ENCODE peak calls at places on chromosome 5, in nine cellular contexts. W is fibroblast of lung; N is stimulated activated CD8-positive, alpha-beta memory T cell treated with anti-CD3 and anti-CD28 coated beads, Interleukin-12 subunit alpha, Interleukin-12 subunit beta, amount 100 ng/mL, for 1 hour; V is LoVo; P is amniotic stem cell; B is GM06990; K is H7; L is substantia nigra; D is ELR. T is an unnamed sample.

GRCh38 chr5:122858451-122858850 is 13.0 kb downstream of the SNX24 start:
- DNase-seq in B (no peak), N (no peak), L (no peak), W (peak), P (no peak), D (peak), V (peak), K (no peak), T (peak)

GRCh38 chr5:15290953-15291352 is 209.0 kb upstream of the FBXL7 start:
- DNase-seq in W (no peak), B (no peak), D (no peak), N (no peak), V (no peak), P (no peak), K (peak), L (no peak), T (peak)

GRCh38 chr5:98428806-98429205 is 344.7 kb upstream of the RGMB start:
- DNase-seq in W (peak), P (no peak), L (no peak), V (peak), B (no peak), K (no peak), N (no peak), D (peak), T (no peak)

GRCh38 chr5:165620394-165620793 is 2115.0 kb downstream of the MAT2B start:
- DNase-seq in W (peak), V (no peak), N (no peak), L (no peak), B (no peak), D (no peak), P (no peak), K (no peak), T (no peak)

GRCh38 chr5:164934039-164934438 is 1428.6 kb downstream of the MAT2B start:
- DNase-seq in K (no peak), W (no peak), D (no peak), B (no peak), V (no peak), L (no peak), P (no peak), N (no peak), T (peak)

GRCh38 chr5:98268162-98268860 is 505.2 kb upstream of the RGMB start:
- DNase-seq in K (no peak), L (no peak), B (no peak), N (no peak), P (no peak), V (no peak), D (no peak), W (no peak), T (no peak)

GRCh38 chr5:130965342-130965741 is 199.7 kb downstream of the HINT1 start:
- DNase-seq in W (no peak), K (no peak), V (no peak), P (no peak), L (no peak), D (no peak), B (no peak), N (no peak), T (no peak)

GRCh38 chr5:132364319-132364718 is 5.2 kb upstream of the SLC22A5 start:
- DNase-seq in B (no peak), N (no peak), W (peak), P (no peak), K (no peak), V (no peak), L (no peak), D (peak), T (no peak)

GRCh38 chr5:4855889-4856288 is 284.2 kb upstream of the ADAMTS16 start:
- DNase-seq in K (no peak), L (no peak), W (no peak), D (no peak), B (no peak), P (no peak), N (no peak), V (no peak), T (no peak)

GRCh38 chr5:149745-150450 is 41.4 kb upstream of the LRRC14B start:
- DNase-seq in V (peak), K (no peak), P (peak), N (no peak), B (no peak), W (peak), D (peak), L (no peak), T (no peak)